ENCODE peak calls at places on chromosomes 3 and 15, in seven cellular contexts. U is ovary, T is GM12891, B is A549, I is spleen, M is Peyer's patch, V is upper lobe of left lung. H is an unnamed sample.

GRCh38 chr3:111594205-111594604 is 941 bp downstream of the ZBED2 start:
- DNase-seq in B (peak), I (no peak), T (no peak), U (no peak), M (no peak), V (no peak), H (no peak)

GRCh38 chr15:98733098-98733497 is 84.8 kb downstream of the IGF1R start:
- DNase-seq in T (no peak), I (no peak), M (no peak), U (no peak), B (no peak), V (no peak), H (no peak)

GRCh38 chr3:46926039-46926438 is 48.5 kb downstream of the PTH1R start:
- DNase-seq in I (peak), U (no peak), V (peak), M (peak), B (peak), T (no peak), H (no peak)

GRCh38 chr3:178982138-178982537 is 89.5 kb downstream of the ZMAT3 start:
- DNase-seq in V (no peak), T (no peak), M (no peak), B (no peak), I (no peak), U (no peak), H (peak)

GRCh38 chr3:176739169-176739568 is 458.1 kb downstream of the TBL1XR1 start:
- DNase-seq in I (no peak), B (no peak), U (no peak), V (no peak), T (no peak), M (no peak), H (no peak)

GRCh38 chr3:33650495-33650894 is 67.6 kb downstream of the CLASP2 start:
- DNase-seq in T (no peak), U (no peak), V (no peak), B (no peak), M (no peak), I (no peak), H (no peak)

GRCh38 chr15:72835289-72835890 is 51.8 kb upstream of the ADPGK start:
- DNase-seq in U (no peak), V (no peak), B (peak), T (no peak), I (no peak), M (peak), H (no peak)

GRCh38 chr3:37491776-37492175 is 317.4 kb upstream of the LRRFIP2 start:
- DNase-seq in T (no peak), V (no peak), B (no peak), I (no peak), M (no peak), U (no peak), H (no peak)

GRCh38 chr15:65791335-65792129 is 561 bp downstream of the DENND4A start:
- DNase-seq in B (peak), M (peak), V (peak), U (peak), T (peak), I (peak), H (peak)

GRCh38 chr15:85545185-85545584 is 164.8 kb downstream of the AKAP13 start:
- DNase-seq in T (no peak), M (no peak), V (no peak), I (no peak), B (no peak), U (no peak), H (no peak)

GRCh38 chr15:63492541-63493077 is 11.8 kb upstream of the USP3 start:
- DNase-seq in V (no peak), U (no peak), M (no peak), I (no peak), B (no peak), T (no peak), H (no peak)

GRCh38 chr3:58288011-58288728 is 17.9 kb upstream of the RPP14 start:
- DNase-seq in U (no peak), M (no peak), T (no peak), B (peak), I (no peak), V (no peak), H (no peak)

DNA sequence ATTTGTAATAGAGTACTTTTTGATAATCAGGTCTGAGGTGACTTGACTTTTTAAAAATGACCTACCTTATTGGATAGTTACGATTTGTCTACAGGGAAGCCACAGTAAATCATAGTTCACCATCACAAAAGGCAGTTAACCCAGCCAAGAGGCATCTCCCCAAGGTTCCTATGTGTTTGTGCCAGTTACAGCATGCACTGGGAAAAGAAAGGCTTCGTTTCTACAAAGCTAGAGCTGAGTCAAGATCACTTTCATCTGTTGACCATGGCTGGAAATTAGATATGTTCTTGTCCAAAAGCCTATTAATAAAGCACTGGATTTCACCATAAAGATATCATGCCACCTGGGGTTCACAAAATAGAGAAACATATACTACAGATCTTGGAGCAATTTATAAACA is 139.9 kb downstream of the GREM1 start:
- DNase-seq in B (no peak), U (no peak), M (no peak), T (no peak), I (no peak), V (no peak), H (no peak)
- TF ChIP-seq POLR2A in B (no peak), U (no peak), M (no peak), T (no peak), I (no peak), V (no peak), H (no peak)

GRCh38 chr3:49092948-49093852 is 671 bp downstream of the QRICH1 start:
- DNase-seq in I (peak), M (peak), T (peak), V (peak), U (peak), B (peak), H (peak)
- TF ChIP-seq POLR2A in I (no peak), M (no peak), T (peak), V (no peak), U (no peak), B (no peak), H (no peak)

GRCh38 chr3:160566499-160566898 is 1.1 kb upstream of the KPNA4 start:
- DNase-seq in M (no peak), B (no peak), I (no peak), T (no peak), U (no peak), V (no peak), H (peak)

GRCh38 chr3:160564205-160564922 is 1.0 kb downstream of the KPNA4 start:
- DNase-seq in B (peak), I (no peak), U (no peak), T (no peak), M (peak), V (peak), H (peak)

GRCh38 chr3:160567774-160568173 is 2.4 kb upstream of the KPNA4 start:
- DNase-seq in M (no peak), I (peak), U (no peak), B (no peak), T (no peak), V (no peak), H (no peak)

GRCh38 chr3:160564949-160565441 is 376 bp downstream of the KPNA4 start:
- DNase-seq in T (peak), U (no peak), I (peak), B (peak), V (peak), M (peak), H (peak)

GRCh38 chr3:160565442-160566403 is at the start of gene KPNA4:
- DNase-seq in T (peak), M (peak), U (peak), V (peak), I (peak), B (peak), H (peak)
- TF ChIP-seq POLR2A in T (peak), M (peak), U (peak), V (peak), I (peak), B (peak), H (peak)

GRCh38 chr15:68821898-68822380 is 1.2 kb upstream of the ANP32A start:
- DNase-seq in U (no peak), B (peak), V (peak), M (no peak), I (no peak), T (no peak), H (no peak)

GRCh38 chr15:68820205-68820588 is 498 bp downstream of the ANP32A start:
- DNase-seq in T (no peak), U (peak), M (peak), V (peak), B (peak), I (peak), H (peak)

GRCh38 chr15:68819451-68820204 is 1.1 kb downstream of the ANP32A start:
- DNase-seq in T (no peak), I (peak), B (peak), M (peak), V (peak), U (peak), H (peak)

GRCh38 chr15:68821190-68821897 is 649 bp upstream of the ANP32A start:
- DNase-seq in I (no peak), B (peak), V (peak), M (peak), T (no peak), U (no peak), H (peak)

GRCh38 chr15:68820589-68821189 is at the start of gene ANP32A:
- DNase-seq in U (peak), V (peak), M (peak), T (peak), I (peak), B (peak), H (peak)
- TF ChIP-seq POLR2A in U (peak), V (peak), M (peak), T (peak), I (no peak), B (peak), H (peak)

GRCh38 chr15:45285413-45285812 is 33.4 kb downstream of the SLC28A2 start:
- DNase-seq in I (no peak), U (no peak), M (no peak), V (no peak), B (no peak), T (no peak), H (no peak)

GRCh38 chr15:45291822-45292582 is 40.0 kb downstream of the SLC28A2 start:
- DNase-seq in B (no peak), U (no peak), M (no peak), T (no peak), I (no peak), V (no peak), H (no peak)

GRCh38 chr15:45288947-45289346 is 36.9 kb downstream of the SLC28A2 start:
- DNase-seq in I (no peak), V (no peak), M (no peak), B (no peak), U (no peak), T (no peak), H (no peak)

GRCh38 chr15:45287400-45287799 is 35.4 kb downstream of the SLC28A2 start:
- DNase-seq in T (no peak), I (no peak), M (no peak), B (no peak), V (no peak), U (no peak), H (no peak)
- TF ChIP-seq POLR2A in T (no peak), I (no peak), M (no peak), B (no peak), V (no peak), U (no peak), H (no peak)

GRCh38 chr3:71102111-71103039 is 481.2 kb downstream of the FOXP1 start:
- DNase-seq in M (no peak), I (no peak), B (peak), U (no peak), V (no peak), T (no peak), H (no peak)
- TF ChIP-seq POLR2A in M (no peak), I (no peak), B (no peak), U (no peak), V (no peak), T (no peak), H (no peak)

DNA sequence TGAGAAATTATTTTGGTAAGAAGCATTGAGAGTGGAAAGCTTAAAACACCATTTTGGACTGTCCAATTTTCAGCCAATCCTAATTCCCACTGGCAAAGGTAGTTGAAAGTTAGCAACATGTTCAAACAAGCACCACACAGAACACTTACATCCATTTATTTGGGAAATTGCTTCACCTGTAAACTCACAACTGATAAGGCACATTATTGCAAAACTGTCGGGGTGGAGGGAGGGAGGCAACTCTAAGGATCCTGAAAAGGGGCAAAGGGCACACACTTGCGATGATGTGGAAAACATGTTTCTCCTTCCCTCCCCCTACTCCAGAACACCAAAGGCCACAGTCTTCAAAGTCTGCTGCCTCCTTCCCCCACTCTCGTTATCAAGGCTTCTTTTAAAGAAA is 9.4 kb downstream of the TMEM41A start:
- DNase-seq in V (peak), T (no peak), B (no peak), U (no peak), M (peak), I (no peak), H (no peak)
- TF ChIP-seq POLR2A in V (no peak), T (peak), B (no peak), U (no peak), M (no peak), I (no peak), H (no peak)

GRCh38 chr3:39150803-39151631 is 2.4 kb downstream of the CSRNP1 start:
- DNase-seq in U (peak), I (no peak), M (peak), B (peak), T (no peak), V (peak), H (peak)

GRCh38 chr3:39157359-39157758 is 4.0 kb upstream of the CSRNP1 start:
- DNase-seq in B (no peak), M (no peak), V (no peak), T (no peak), U (no peak), I (no peak), H (no peak)

GRCh38 chr3:39156421-39156820 is 3.0 kb upstream of the CSRNP1 start:
- DNase-seq in U (no peak), V (no peak), B (no peak), M (no peak), T (no peak), I (no peak), H (no peak)

GRCh38 chr3:39153977-39154299 is 547 bp upstream of the CSRNP1 start:
- DNase-seq in B (no peak), V (no peak), M (no peak), T (no peak), U (no peak), I (no peak), H (no peak)

DNA sequence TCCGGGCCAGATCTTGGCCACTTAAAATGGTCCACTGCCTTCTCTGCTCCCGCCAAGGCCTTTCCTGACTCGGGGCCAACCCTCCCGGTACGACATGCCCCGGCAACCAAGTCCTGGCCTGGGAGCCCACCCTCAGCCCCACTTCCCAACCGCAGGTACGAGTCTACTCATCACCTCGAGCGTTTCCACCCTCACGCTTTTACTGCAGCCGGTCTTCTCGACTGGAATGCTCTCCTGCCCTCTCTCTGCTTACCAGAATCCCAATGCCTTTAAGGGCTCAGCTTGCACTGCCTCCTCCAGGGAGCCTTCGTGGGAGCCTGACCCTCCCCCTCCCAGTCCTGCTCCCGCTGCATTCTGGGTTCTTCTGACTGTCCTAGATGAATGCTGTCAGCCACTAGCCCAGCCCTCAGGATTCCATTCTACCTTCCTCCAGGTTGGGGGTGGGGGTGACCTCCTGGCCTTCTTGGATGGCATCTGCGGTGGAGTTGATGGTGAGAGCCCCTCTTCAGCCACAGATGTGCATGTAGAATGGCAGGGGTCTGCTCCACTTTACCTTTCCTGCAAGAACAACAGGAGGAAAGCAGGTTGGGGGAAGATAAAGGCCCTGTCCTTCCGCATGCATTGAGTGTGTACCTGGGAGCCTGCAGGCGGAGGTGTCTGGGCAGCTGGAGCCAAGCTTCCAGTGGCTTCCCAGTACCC is 1.1 kb upstream of the CSRNP1 start:
- DNase-seq in V (no peak), U (peak), T (no peak), I (peak), B (peak), M (peak), H (no peak)
- TF ChIP-seq POLR2A in V (no peak), U (no peak), T (no peak), I (no peak), B (peak), M (no peak), H (no peak)